ENCODE peak calls at places on chromosomes 4 and X, in nine cellular contexts. H is IMR-90, T is heart left ventricle, G is right lobe of liver, L is A549, F is prostate gland, Y is endothelial cell of umbilical vein, R is breast epithelium, Q is transverse colon. I is an unnamed sample.

GRCh38 chrX:133405498-133406180 is 9.7 kb downstream of the GPC4 start:
- DNase-seq in H (no peak), T (no peak), G (no peak), L (no peak), F (no peak), Y (no peak), R (no peak), Q (no peak), I (no peak)

GRCh38 chr4:53905935-53906377 is 158.4 kb downstream of the CHIC2 start:
- DNase-seq in H (peak), T (no peak), G (no peak), L (no peak), F (no peak), Y (no peak), R (no peak), Q (peak), I (no peak)

GRCh38 chrX:151871244-151871643 is 41.4 kb upstream of the MAGEA4 start:
- DNase-seq in H (peak), T (no peak), G (no peak), L (peak), F (no peak), Y (peak), R (no peak), Q (no peak), I (no peak)

GRCh38 chr4:39963656-39964055 is 14.1 kb downstream of the PDS5A start:
- DNase-seq in H (no peak), T (no peak), G (no peak), L (no peak), F (no peak), Y (no peak), R (no peak), Q (no peak), I (no peak)

GRCh38 chrX:116863029-116863428 is 400.3 kb upstream of the CT83 start:
- DNase-seq in H (no peak), T (no peak), G (no peak), L (no peak), F (no peak), Y (no peak), R (no peak), Q (no peak), I (no peak)

GRCh38 chr4:117968606-117969005 is 65.7 kb upstream of the NDST3 start:
- DNase-seq in H (no peak), T (no peak), G (no peak), L (no peak), F (no peak), Y (no peak), R (no peak), Q (no peak), I (no peak)

GRCh38 chrX:117936162-117936561 is 180.4 kb downstream of the KLHL13 start:
- DNase-seq in H (no peak), T (no peak), G (no peak), L (no peak), F (no peak), Y (no peak), R (no peak), Q (no peak), I (no peak)

GRCh38 chr4:166091146-166091545 is 218.1 kb downstream of the TLL1 start:
- DNase-seq in H (no peak), T (no peak), G (no peak), L (no peak), F (no peak), Y (no peak), R (no peak), Q (no peak), I (no peak)

GRCh38 chrX:15815779-15816452 is 25.6 kb downstream of the ZRSR2 start:
- DNase-seq in H (peak), T (no peak), G (no peak), L (peak), F (no peak), Y (peak), R (no peak), Q (peak), I (no peak)

GRCh38 chr4:43903456-43903855 is 545.2 kb downstream of the KCTD8 start:
- DNase-seq in H (no peak), T (no peak), G (no peak), L (no peak), F (no peak), Y (no peak), R (no peak), Q (no peak), I (no peak)

GRCh38 chr4:122577808-122578781 is 42.8 kb downstream of the IL21 start:
- DNase-seq in H (peak), T (no peak), G (no peak), L (peak), F (peak), Y (peak), R (no peak), Q (peak), I (no peak)

GRCh38 chr4:187387709-187388108 is 607.9 kb upstream of the ZFP42 start:
- DNase-seq in H (peak), T (no peak), G (no peak), L (peak), F (peak), Y (no peak), R (no peak), Q (no peak), I (no peak)

GRCh38 chr4:149371021-149371420 is 444.6 kb downstream of the IQCM start:
- DNase-seq in H (peak), T (no peak), G (peak), L (peak), F (no peak), Y (peak), R (no peak), Q (peak), I (no peak)

GRCh38 chrX:21926116-21926515 is 14.4 kb upstream of the SMS start:
- DNase-seq in H (peak), T (no peak), G (no peak), L (no peak), F (no peak), Y (peak), R (no peak), Q (no peak), I (no peak)

GRCh38 chrX:39645059-39645895 is 452.5 kb downstream of the BCOR start:
- DNase-seq in H (peak), T (peak), G (no peak), L (no peak), F (no peak), Y (peak), R (no peak), Q (peak), I (peak)

GRCh38 chr4:151197258-151197657 is 79.7 kb upstream of the PRSS48 start:
- DNase-seq in H (no peak), T (no peak), G (no peak), L (no peak), F (no peak), Y (no peak), R (no peak), Q (no peak), I (no peak)

GRCh38 chrX:13837290-13837745 is 20.4 kb upstream of the GPM6B start:
- DNase-seq in H (no peak), T (no peak), G (no peak), L (no peak), F (no peak), Y (no peak), R (no peak), Q (no peak), I (no peak)

GRCh38 chrX:56429581-56429980 is 133.8 kb upstream of the UBQLN2 start:
- DNase-seq in H (no peak), T (no peak), G (no peak), L (no peak), F (peak), Y (no peak), R (no peak), Q (no peak), I (no peak)

GRCh38 chr4:97073194-97073593 is 1070.1 kb downstream of the STPG2 start:
- DNase-seq in H (no peak), T (no peak), G (no peak), L (no peak), F (no peak), Y (no peak), R (no peak), Q (no peak), I (no peak)

GRCh38 chr4:84319124-84319523 is 180.0 kb downstream of the NKX6-1 start:
- DNase-seq in H (peak), T (no peak), G (no peak), L (no peak), F (peak), Y (no peak), R (no peak), Q (no peak), I (no peak)

GRCh38 chr4:108991929-108992328 is 229.1 kb upstream of the ETNPPL start:
- DNase-seq in H (peak), T (no peak), G (no peak), L (no peak), F (no peak), Y (no peak), R (no peak), Q (no peak), I (no peak)

GRCh38 chr4:71938776-71939175 is 93.0 kb upstream of the NPFFR2 start:
- DNase-seq in H (no peak), T (no peak), G (no peak), L (no peak), F (no peak), Y (no peak), R (no peak), Q (no peak), I (no peak)

GRCh38 chr4:164615964-164616363 is 138.0 kb upstream of the SMIM31 start:
- DNase-seq in H (no peak), T (no peak), G (no peak), L (no peak), F (no peak), Y (no peak), R (no peak), Q (no peak), I (no peak)

GRCh38 chr4:24382381-24382780 is 202.0 kb downstream of the DHX15 start:
- DNase-seq in H (peak), T (no peak), G (no peak), L (peak), F (no peak), Y (no peak), R (no peak), Q (no peak), I (no peak)

GRCh38 chr4:166064706-166065105 is 191.7 kb downstream of the TLL1 start:
- DNase-seq in H (no peak), T (no peak), G (no peak), L (no peak), F (no peak), Y (no peak), R (no peak), Q (no peak), I (no peak)

GRCh38 chr4:122695226-122695625 is 37.3 kb upstream of the BBS12 start:
- DNase-seq in H (no peak), T (no peak), G (no peak), L (no peak), F (no peak), Y (no peak), R (no peak), Q (no peak), I (no peak)

GRCh38 chr4:176443117-176443516 is 123.4 kb downstream of the SPCS3 start:
- DNase-seq in H (peak), T (no peak), G (no peak), L (peak), F (no peak), Y (no peak), R (no peak), Q (no peak), I (no peak)

GRCh38 chrX:109660756-109661155 is 35.8 kb upstream of the KCNE5 start:
- DNase-seq in H (peak), T (no peak), G (no peak), L (no peak), F (no peak), Y (no peak), R (no peak), Q (no peak), I (no peak)

GRCh38 chr4:41752081-41752836 is 3.7 kb upstream of the PHOX2B start:
- DNase-seq in H (no peak), T (no peak), G (no peak), L (no peak), F (no peak), Y (no peak), R (no peak), Q (no peak), I (no peak)

GRCh38 chr4:113289736-113290135 is 240.3 kb downstream of the ANK2 start:
- DNase-seq in H (peak), T (no peak), G (no peak), L (no peak), F (no peak), Y (no peak), R (no peak), Q (no peak), I (no peak)

GRCh38 chrX:149962859-149963757 is 24.8 kb upstream of the EOLA2 start:
- DNase-seq in H (peak), T (no peak), G (peak), L (peak), F (peak), Y (peak), R (no peak), Q (peak), I (no peak)

GRCh38 chr4:86961103-86961502 is 26.3 kb downstream of the AFF1 start:
- DNase-seq in H (no peak), T (no peak), G (no peak), L (no peak), F (no peak), Y (no peak), R (no peak), Q (no peak), I (no peak)

GRCh38 chr4:18109677-18110076 is 88.1 kb upstream of the LCORL start:
- DNase-seq in H (no peak), T (no peak), G (no peak), L (no peak), F (no peak), Y (peak), R (no peak), Q (no peak), I (no peak)

GRCh38 chrX:19725545-19726102 is 161.8 kb downstream of the SH3KBP1 start:
- DNase-seq in H (peak), T (no peak), G (no peak), L (no peak), F (no peak), Y (no peak), R (no peak), Q (no peak), I (no peak)

GRCh38 chrX:68421651-68422050 is 11.6 kb downstream of the OPHN1 start:
- DNase-seq in H (peak), T (no peak), G (no peak), L (no peak), F (no peak), Y (no peak), R (no peak), Q (no peak), I (no peak)

GRCh38 chrX:103727115-103727514 is 16.4 kb downstream of the TMEM31 start:
- DNase-seq in H (no peak), T (no peak), G (no peak), L (no peak), F (no peak), Y (no peak), R (no peak), Q (no peak), I (no peak)
- H3K27ac ChIP-seq in H (no peak), T (no peak), G (no peak), L (no peak), F (no peak), Y (no peak), R (no peak), Q (no peak), I (no peak)

DNA sequence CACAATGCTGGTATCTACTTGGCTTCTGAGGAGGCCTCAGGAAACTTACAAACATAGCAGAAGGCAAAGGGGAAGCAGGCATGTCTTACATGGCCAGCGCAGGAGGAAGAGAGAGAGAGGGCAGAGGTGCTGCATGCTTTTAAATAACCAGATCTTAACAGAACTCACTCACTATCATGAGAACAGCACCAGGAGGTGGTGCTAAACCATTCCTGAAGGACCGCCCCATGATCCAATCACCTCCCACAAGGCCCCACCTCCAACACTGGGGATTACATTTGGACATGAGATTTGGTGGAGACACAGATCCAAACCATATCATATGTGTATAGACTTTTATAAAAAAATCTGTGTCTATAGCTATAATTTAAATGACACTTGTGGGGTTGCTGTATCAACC is 48.6 kb upstream of the ERVMER34-1 start:
- DNase-seq in H (no peak), T (no peak), G (no peak), L (no peak), F (no peak), Y (no peak), R (no peak), Q (no peak), I (no peak)
- TF ChIP-seq POLR2A in H (no peak), T (no peak), G (no peak), L (no peak), F (no peak), Y (no peak), R (no peak), Q (no peak), I (no peak)

DNA sequence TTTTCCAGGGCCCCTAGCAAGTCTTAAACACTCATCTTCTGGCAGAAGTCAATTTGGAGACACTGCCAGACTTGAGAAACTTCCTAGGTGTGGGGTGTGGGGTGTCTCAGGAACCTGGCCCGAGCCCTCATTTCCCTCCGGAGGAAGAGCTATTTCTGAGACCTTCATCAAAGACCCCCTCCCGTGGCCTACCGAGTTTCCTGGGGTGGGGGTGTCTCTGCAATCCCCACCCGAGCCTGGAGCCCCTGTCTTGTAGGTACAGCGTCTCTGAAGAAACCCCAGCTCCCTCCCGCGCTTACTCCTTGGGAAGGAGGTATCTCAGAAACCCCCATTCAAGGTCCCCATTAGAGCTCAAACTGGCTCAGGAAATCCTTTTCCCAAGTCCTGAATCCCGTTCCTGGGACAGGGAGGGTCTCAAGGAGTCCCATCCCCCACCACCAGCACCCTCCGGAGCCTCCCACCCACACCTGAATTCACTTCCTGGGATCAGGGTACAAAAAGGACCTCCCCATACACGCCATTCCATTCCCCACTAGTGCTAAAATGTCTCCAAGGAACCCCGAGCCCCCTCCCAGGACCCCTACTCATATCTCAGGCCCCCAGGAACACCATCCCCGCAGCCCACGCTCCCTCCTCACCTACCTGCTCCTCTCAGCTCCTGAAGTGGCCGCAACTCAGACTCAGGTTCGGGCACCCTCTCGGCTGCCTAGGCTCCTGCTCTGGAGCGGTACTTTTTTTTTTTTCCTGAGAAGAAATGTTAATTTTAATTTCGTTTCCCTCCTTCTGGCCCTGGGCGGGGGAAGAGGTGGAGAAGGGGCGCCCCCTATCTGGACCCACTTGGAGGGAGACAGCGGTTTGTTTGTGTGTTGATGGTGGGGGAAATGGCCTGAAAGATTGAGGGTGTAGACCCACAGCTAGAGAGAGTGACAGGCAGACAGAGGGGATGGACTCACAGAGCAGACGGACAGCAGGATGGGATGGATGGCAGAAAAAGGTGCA is 1.1 kb downstream of the SLC38A5 start:
- DNase-seq in H (no peak), T (no peak), G (peak), L (no peak), F (no peak), Y (no peak), R (no peak), Q (peak), I (no peak)
- H3K4me3 ChIP-seq in H (no peak), T (no peak), G (no peak), L (no peak), F (no peak), Y (peak), R (peak), Q (no peak), I (peak)

GRCh38 chr4:107349732-107350131 is 313.6 kb upstream of the DKK2 start:
- DNase-seq in H (no peak), T (no peak), G (no peak), L (no peak), F (no peak), Y (no peak), R (no peak), Q (no peak), I (no peak)
- H3K27ac ChIP-seq in H (no peak), T (no peak), G (no peak), L (no peak), F (no peak), Y (no peak), R (no peak), Q (no peak), I (no peak)

GRCh38 chr4:48340905-48341775 is at the start of gene SLAIN2:
- DNase-seq in H (peak), T (peak), G (peak), L (peak), F (peak), Y (peak), R (peak), Q (peak), I (peak)

GRCh38 chr4:48342559-48342878 is 1.2 kb downstream of the SLAIN2 start:
- DNase-seq in H (no peak), T (no peak), G (no peak), L (no peak), F (no peak), Y (peak), R (no peak), Q (no peak), I (no peak)

GRCh38 chr4:48343035-48343434 is 1.7 kb downstream of the SLAIN2 start:
- DNase-seq in H (no peak), T (no peak), G (no peak), L (no peak), F (no peak), Y (peak), R (no peak), Q (no peak), I (no peak)

GRCh38 chr4:48343531-48343930 is 2.2 kb downstream of the SLAIN2 start:
- DNase-seq in H (peak), T (no peak), G (no peak), L (no peak), F (no peak), Y (no peak), R (no peak), Q (no peak), I (no peak)

DNA sequence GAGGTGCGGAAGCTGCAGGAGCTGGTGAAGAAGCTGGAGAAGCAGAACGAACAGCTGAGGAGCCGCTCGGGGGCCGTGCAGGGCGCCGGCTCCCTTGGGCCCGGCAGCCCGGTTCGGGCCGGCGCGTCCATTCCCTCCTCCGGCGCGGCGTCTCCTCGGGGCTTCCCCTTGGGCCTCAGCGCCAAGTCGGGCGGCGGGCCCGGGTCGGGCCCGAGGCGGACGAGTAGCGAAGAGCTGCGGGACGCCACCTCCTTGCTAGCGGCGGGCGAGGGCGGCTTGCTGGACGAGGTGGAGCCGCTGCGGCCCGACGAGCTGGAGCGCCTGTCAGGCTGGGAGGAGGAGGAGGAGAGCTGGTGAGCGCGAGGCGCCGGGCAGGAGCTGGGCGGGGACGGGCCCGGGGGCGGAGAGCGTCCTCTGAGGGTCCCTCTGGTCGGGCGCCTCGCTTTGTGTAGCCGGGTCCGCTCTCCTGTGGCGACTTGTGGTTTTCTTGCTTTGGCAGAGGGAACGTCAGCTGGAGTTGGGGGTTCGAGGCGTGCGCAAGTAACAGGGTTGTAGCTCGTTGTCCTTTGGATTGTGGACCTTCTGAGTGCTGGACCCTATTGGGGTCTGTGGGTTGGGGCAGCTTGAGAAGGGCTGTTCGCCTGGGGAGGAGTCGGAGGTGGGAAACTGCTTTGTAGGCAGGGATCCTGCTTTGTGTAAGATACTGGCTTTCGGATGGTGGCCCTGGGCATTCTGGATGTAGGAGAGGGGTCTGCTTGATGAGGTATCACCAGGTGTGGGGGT is 638 bp downstream of the SLAIN2 start:
- DNase-seq in H (peak), T (peak), G (peak), L (no peak), F (peak), Y (peak), R (peak), Q (peak), I (peak)
- TF ChIP-seq POLR2A in H (peak), T (no peak), G (no peak), L (peak), F (no peak), Y (no peak), R (no peak), Q (peak), I (no peak)

GRCh38 chrX:103330601-103331397 is 760 bp downstream of the TCEAL7 start:
- DNase-seq in H (peak), T (no peak), G (no peak), L (no peak), F (no peak), Y (peak), R (no peak), Q (no peak), I (no peak)
- H3K4me3 ChIP-seq in H (peak), T (peak), G (no peak), L (no peak), F (no peak), Y (no peak), R (peak), Q (no peak), I (peak)